ENCODE peak calls at places on chromosomes 1 and 21, in four cellular contexts. O, C, V and J are unnamed samples.
A peak's percentile ranks its signal among the peaks of the same experiment; 100 is the strongest.

GRCh38 chr1:206839857-206840256 is 25.6 kb upstream of the IL20 start:
- DNase-seq in C (no peak), V (no peak), O (no peak), J (no peak)

GRCh38 chr1:105467549-105467948 is 1588.9 kb upstream of the PRMT6 start:
- DNase-seq in V (no peak), O (no peak), C (no peak), J (no peak)

GRCh38 chr21:46219591-46220239 is 8.9 kb downstream of the LSS start:
- DNase-seq in C (no peak), V (no peak), O (no peak), J (no peak)

GRCh38 chr1:86380257-86380861 is 15.8 kb downstream of the ODF2L start:
- DNase-seq in O (no peak), C (no peak), V (no peak), J (peak; percentile 10)

GRCh38 chr21:39961251-39961650 is 94.0 kb downstream of the PCP4 start:
- DNase-seq in C (no peak), V (no peak), O (no peak), J (no peak)

GRCh38 chr1:209207701-209208286 is 375.7 kb upstream of the CAMK1G start:
- DNase-seq in V (peak; percentile 51), C (peak; percentile 43), O (peak; percentile 59), J (peak; percentile 58)

GRCh38 chr1:58895559-58896135 is 111.8 kb upstream of the JUN start:
- DNase-seq in V (no peak), C (no peak), O (no peak), J (no peak)

GRCh38 chr1:115077984-115078330 is 11.3 kb downstream of the TSPAN2 start:
- DNase-seq in V (no peak), O (no peak), C (no peak), J (no peak)

GRCh38 chr1:244732846-244733450 is 80.0 kb downstream of the DESI2 start:
- DNase-seq in O (no peak), C (no peak), V (no peak), J (no peak)

GRCh38 chr1:229514578-229515275 is 6.6 kb upstream of the NUP133 start:
- DNase-seq in C (peak; percentile 77), V (peak; percentile 66), O (peak; percentile 59), J (peak; percentile 66)

GRCh38 chr1:223831755-223832636 is 13.8 kb downstream of the TP53BP2 start:
- DNase-seq in V (no peak), O (no peak), C (no peak), J (no peak)

DNA sequence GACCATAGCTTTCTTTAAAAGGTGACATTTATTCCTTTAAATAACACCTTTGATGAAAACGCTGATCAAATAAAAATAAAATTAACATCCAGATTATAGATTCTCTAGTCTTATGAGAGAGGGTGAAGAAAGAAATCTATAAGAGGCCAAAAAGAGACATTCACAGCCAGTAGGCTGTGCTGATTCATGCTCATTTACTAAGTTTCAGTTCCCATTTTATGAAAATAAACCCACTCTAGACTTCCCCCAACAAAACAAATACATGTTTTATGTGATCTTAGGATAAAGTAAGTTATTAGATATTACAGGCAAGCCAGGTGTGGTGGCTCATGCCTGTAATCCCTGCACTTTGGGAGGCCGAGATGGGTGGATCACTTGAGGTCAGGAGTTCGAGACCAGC is 21.1 kb downstream of the ESRRG start:
- DNase-seq in C (no peak), O (no peak), V (no peak), J (no peak)
- TF ChIP-seq CTCF in C (no peak), O (no peak), V (no peak), J (no peak)

GRCh38 chr1:1393014-1393413 is 6.1 kb downstream of the CCNL2 start:
- DNase-seq in C (no peak), O (no peak), V (no peak), J (no peak)
- TF ChIP-seq CTCF in C (no peak), O (no peak), V (no peak), J (no peak)

GRCh38 chr1:36150296-36151132 is 1.2 kb upstream of the TRAPPC3 start:
- DNase-seq in O (peak; percentile 93), C (peak; percentile 85), V (peak; percentile 96), J (peak; percentile 88)

GRCh38 chr1:36149973-36150295 is 648 bp upstream of the TRAPPC3 start:
- DNase-seq in C (no peak), O (no peak), V (no peak), J (peak; percentile 28)

GRCh38 chr1:36151845-36152203 is 2.5 kb upstream of the TRAPPC3 start:
- DNase-seq in V (no peak), O (no peak), C (no peak), J (peak; percentile 73)

GRCh38 chr1:36149237-36149972 is at the start of gene TRAPPC3:
- DNase-seq in C (peak; percentile 99), V (peak; percentile 100), O (peak; percentile 100), J (peak; percentile 100)

DNA sequence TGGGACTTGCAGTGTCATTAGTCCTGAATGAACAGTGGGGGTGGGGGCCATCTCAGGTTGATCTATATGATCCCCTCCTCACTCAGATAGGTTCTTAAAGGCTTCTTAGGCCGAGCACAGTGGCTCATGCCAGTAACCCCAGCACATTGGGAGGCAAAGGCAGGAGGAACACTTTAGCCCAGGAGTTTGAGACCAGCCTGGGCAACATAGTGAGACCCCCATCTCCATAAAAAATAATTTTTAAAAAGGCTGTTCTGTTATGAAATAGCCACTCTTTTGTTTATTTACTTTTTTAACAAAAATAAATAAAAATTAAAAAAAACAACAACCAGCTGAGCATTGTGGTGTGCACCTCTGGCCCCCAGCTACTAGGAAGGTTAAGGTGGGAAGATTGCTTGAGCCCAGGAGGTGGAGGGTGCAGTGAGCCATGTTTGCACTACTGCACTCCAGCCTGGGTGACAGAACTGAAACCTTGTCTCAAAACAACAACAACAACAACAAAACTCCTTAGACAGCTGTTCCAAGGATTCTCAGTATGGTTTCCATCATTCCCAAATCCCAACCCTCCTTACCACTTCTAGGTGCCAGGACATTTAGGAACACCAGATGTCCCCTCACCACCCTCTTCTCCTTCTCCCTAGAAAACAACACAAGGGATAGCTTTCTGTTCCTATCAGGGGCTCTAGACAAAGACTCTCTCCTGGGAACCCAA is 2.0 kb upstream of the TRAPPC3 start:
- DNase-seq in O (no peak), C (no peak), V (no peak), J (no peak)
- TF ChIP-seq CTCF in O (no peak), C (no peak), V (no peak), J (no peak)

DNA sequence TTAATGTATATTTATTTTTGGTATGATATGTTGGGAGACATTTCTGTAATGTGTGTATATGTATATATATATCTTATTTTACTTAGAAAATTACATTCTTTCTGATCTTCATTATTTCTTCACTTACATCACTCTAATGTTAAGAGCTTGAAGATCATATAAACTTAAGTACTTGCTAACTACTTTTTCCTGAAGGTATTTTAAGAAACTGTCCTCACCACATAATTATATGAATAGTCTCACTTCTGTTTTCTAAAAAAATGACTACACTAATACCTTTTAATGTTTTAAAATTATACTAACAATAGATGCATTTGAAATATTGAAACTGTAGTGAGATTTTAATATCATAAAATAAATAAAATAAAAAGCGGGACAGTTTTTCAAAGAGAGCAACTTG is 377.1 kb downstream of the LRRIQ3 start:
- DNase-seq in C (no peak), O (no peak), V (no peak), J (no peak)
- TF ChIP-seq CTCF in C (no peak), O (no peak), V (no peak), J (no peak)

GRCh38 chr1:150429805-150430204 is 57.4 kb upstream of the TARS2 start:
- DNase-seq in V (no peak), O (no peak), C (no peak), J (no peak)
- TF ChIP-seq CTCF in V (peak; percentile 17), O (peak; percentile 30), C (peak; percentile 6), J (peak; percentile 45)

GRCh38 chr1:41479000-41479807 is 5.3 kb downstream of the EDN2 start:
- DNase-seq in C (no peak), V (no peak), O (no peak), J (no peak)

GRCh38 chr1:41482001-41482765 is 2.3 kb downstream of the EDN2 start:
- DNase-seq in V (peak; percentile 95), O (no peak), C (no peak), J (no peak)

GRCh38 chr1:41481109-41481775 is 3.2 kb downstream of the EDN2 start:
- DNase-seq in V (no peak), O (no peak), C (no peak), J (no peak)

GRCh38 chr1:41479808-41480160 is 4.7 kb downstream of the EDN2 start:
- DNase-seq in V (no peak), C (no peak), O (no peak), J (no peak)

GRCh38 chr1:41480204-41481108 is 4.0 kb downstream of the EDN2 start:
- DNase-seq in V (no peak), C (no peak), O (no peak), J (no peak)
- TF ChIP-seq CTCF in V (no peak), C (no peak), O (no peak), J (no peak)

DNA sequence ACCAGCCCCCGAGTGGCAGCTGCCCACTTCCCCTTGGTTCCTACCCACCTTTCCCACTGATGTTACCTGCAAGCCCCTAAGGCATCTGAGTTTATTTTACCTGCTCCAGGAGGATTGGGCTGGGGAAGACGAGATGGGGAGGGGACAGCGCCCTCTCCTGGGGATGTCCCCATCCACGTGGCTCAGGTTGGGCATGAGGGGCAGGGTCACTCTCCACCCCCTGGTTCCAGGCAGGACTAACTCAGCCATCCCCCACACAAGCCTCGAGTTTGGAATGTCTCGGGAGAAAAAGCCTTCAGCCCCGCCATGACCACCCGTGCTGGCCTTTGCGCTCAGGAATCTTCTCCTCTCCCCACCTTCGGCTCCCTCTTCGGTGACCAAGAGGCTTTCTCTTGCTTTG is 90.0 kb downstream of the ARHGEF10L start:
- DNase-seq in O (no peak), C (no peak), V (no peak), J (peak; percentile 7)
- TF ChIP-seq CTCF in O (peak; percentile 39), C (no peak), V (peak; percentile 21), J (no peak)